ENCODE peak calls at places on chromosomes 4 and X, in ten cellular contexts. N, O, M, Q, Y, H, R, V, Z and E are unnamed samples.

GRCh38 chrX:41382699-41383645 is 49.0 kb downstream of the DDX3X start:
- DNase-seq in N (peak; percentile 25), O (no peak), M (peak; percentile 5), Q (no peak), Y (no peak), H (no peak), R (no peak), V (no peak), Z (peak; percentile 34), E (no peak)

GRCh38 chr4:14301993-14302392 is 674.5 kb upstream of the BOD1L1 start:
- DNase-seq in N (no peak), O (no peak), M (no peak), Q (no peak), Y (no peak), H (no peak), R (no peak), V (no peak), Z (no peak), E (no peak)

GRCh38 chr4:183164963-183165362 is 65.9 kb downstream of the WWC2 start:
- DNase-seq in N (no peak), O (no peak), M (no peak), Q (no peak), Y (no peak), H (no peak), R (no peak), V (no peak), Z (no peak), E (no peak)

GRCh38 chrX:14871767-14872166 is 1.1 kb downstream of the FANCB start:
- DNase-seq in N (no peak), O (no peak), M (peak; percentile 12), Q (no peak), Y (no peak), H (no peak), R (no peak), V (no peak), Z (no peak), E (no peak)

GRCh38 chr4:88242144-88242543 is 42.2 kb downstream of the PPM1K start:
- DNase-seq in N (no peak), O (no peak), M (no peak), Q (no peak), Y (no peak), H (no peak), R (no peak), V (no peak), Z (no peak), E (no peak)

GRCh38 chrX:155956099-155956498 is 41.4 kb upstream of the IL9R start:
- DNase-seq in N (no peak), O (no peak), M (no peak), Q (no peak), Y (no peak), H (no peak), R (no peak), V (no peak), Z (no peak), E (no peak)

GRCh38 chrX:21996872-21997271 is 35.3 kb upstream of the PHEX start:
- DNase-seq in N (no peak), O (no peak), M (peak; percentile 61), Q (peak; percentile 17), Y (no peak), H (no peak), R (no peak), V (no peak), Z (peak; percentile 84), E (no peak)

GRCh38 chr4:12203945-12204344 is 775.3 kb upstream of the HS3ST1 start:
- DNase-seq in N (no peak), O (no peak), M (no peak), Q (no peak), Y (no peak), H (no peak), R (no peak), V (no peak), Z (no peak), E (no peak)

GRCh38 chrX:132490086-132490419 is 1.2 kb upstream of the MBNL3 start:
- DNase-seq in N (peak; percentile 18), O (no peak), M (no peak), Q (no peak), Y (no peak), H (no peak), R (no peak), V (no peak), Z (no peak), E (no peak)

GRCh38 chrX:10173331-10173900 is 16.6 kb downstream of the CLCN4 start:
- DNase-seq in N (no peak), O (no peak), M (peak; percentile 11), Q (peak; percentile 62), Y (no peak), H (no peak), R (peak; percentile 35), V (peak; percentile 85), Z (peak; percentile 89), E (no peak)

GRCh38 chrX:108737754-108738153 is 1.4 kb upstream of the IRS4 start:
- DNase-seq in N (no peak), O (no peak), M (no peak), Q (no peak), Y (no peak), H (no peak), R (no peak), V (no peak), Z (no peak), E (no peak)

GRCh38 chrX:132710756-132711155 is 221.9 kb upstream of the MBNL3 start:
- DNase-seq in N (no peak), O (no peak), M (no peak), Q (no peak), Y (no peak), H (no peak), R (no peak), V (no peak), Z (no peak), E (no peak)

GRCh38 chr4:128684031-128684430 is 125.5 kb upstream of the JADE1 start:
- DNase-seq in N (no peak), O (no peak), M (no peak), Q (no peak), Y (no peak), H (no peak), R (no peak), V (no peak), Z (no peak), E (no peak)

GRCh38 chr4:135833529-135833928 is 1631.9 kb upstream of the PABPC4L start:
- DNase-seq in N (no peak), O (no peak), M (no peak), Q (no peak), Y (no peak), H (no peak), R (no peak), V (no peak), Z (no peak), E (no peak)

GRCh38 chr4:107691378-107691777 is 28.7 kb downstream of the PAPSS1 start:
- DNase-seq in N (no peak), O (no peak), M (no peak), Q (no peak), Y (no peak), H (no peak), R (peak; percentile 78), V (no peak), Z (no peak), E (no peak)

GRCh38 chr4:175891863-175892262 is 79.8 kb upstream of the GPM6A start:
- DNase-seq in N (no peak), O (no peak), M (peak; percentile 1), Q (no peak), Y (no peak), H (no peak), R (no peak), V (no peak), Z (peak; percentile 4), E (no peak)

GRCh38 chrX:154546354-154547244 is at the start of gene G6PD:
- DNase-seq in N (peak; percentile 83), O (peak; percentile 68), M (peak; percentile 93), Q (peak; percentile 51), Y (no peak), H (no peak), R (peak; percentile 80), V (no peak), Z (peak; percentile 35), E (no peak)
- TF ChIP-seq POLR2A in N (no peak), O (peak; percentile 46), M (peak; percentile 57), Q (peak; percentile 79), Y (peak; percentile 74), H (no peak), R (no peak), V (peak; percentile 33), Z (peak; percentile 65), E (no peak)

DNA sequence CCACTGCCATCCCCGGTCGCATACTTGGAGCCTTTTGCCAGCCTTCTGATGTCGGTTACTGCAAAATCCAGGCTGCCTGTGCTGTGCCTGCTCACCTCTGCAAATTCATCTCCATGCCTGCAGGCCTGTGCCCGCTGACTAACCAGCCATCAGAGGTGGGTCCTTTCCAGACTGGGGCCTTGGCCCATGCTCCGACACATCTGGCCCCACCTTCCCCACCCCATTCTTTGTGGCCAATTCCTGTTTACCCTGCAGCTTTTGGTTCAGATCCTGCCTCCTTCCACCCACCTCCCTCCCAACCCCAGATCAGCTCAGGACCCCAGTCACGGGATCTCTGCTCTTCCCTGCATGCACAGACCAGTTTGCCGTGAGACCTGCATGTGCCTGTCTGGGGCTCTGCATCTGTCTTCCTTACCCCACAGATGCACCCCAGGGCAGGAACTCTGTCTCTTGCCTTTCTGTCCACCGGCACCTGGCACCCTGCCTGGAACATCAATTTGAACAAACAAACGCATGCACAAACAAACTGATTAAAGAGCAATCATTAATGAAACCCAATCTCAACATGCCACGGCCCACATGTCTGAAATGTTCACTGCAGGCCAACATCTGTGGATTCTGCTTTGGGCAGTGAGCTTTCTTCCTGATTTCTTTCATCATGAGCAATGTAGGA is 112.8 kb upstream of the PSAPL1 start:
- DNase-seq in N (no peak), O (no peak), M (no peak), Q (no peak), Y (no peak), H (no peak), R (no peak), V (no peak), Z (peak; percentile 13), E (peak; percentile 89)
- TF ChIP-seq POLR2A in N (no peak), O (no peak), M (no peak), Q (no peak), Y (no peak), H (no peak), R (no peak), V (no peak), Z (no peak), E (no peak)

DNA sequence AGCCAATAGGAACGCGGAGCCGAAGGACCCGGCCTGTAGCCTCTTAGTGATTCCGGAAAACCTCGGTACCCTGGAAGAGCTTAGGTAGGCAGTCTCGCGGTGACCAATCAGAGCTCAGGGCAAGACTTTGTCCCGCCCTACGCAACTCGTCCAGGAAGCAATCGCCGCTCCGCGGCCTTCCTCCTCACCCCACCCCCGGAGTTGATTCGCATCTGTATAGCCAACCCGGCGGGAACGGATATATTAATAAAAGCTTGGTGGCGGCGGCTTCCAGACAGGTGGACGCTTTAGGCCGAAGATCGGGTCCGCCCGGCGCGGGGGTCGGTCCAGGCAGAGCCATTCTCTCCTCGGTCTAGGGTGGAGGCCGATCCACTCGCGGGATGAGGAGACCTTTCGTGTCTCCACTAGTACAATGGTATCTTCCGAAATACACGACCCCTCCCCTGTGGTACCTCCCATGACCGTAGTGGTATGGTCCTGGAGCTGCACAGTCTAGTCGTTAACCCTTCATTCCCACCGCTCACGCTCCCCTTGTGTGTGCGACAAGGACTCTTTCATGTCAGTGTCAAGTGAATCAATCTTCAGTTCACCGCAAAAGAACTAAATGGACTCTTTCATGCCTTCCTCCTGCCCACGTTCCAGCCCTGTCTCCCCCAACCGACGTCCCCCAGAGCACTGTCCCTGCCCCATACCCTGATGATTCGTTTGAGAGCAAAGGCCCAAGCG is 24.2 kb upstream of the GLOD5 start:
- DNase-seq in N (peak; percentile 91), O (peak; percentile 45), M (peak; percentile 94), Q (peak; percentile 95), Y (peak; percentile 86), H (peak; percentile 90), R (peak; percentile 89), V (peak; percentile 87), Z (peak; percentile 97), E (peak; percentile 94)
- TF ChIP-seq POLR2A in N (peak; percentile 71), O (no peak), M (peak; percentile 74), Q (peak; percentile 75), Y (peak; percentile 70), H (peak; percentile 36), R (no peak), V (peak; percentile 53), Z (peak; percentile 50), E (peak; percentile 40)

GRCh38 chr4:123235431-123235830 is 161.2 kb upstream of the SPRY1 start:
- DNase-seq in N (no peak), O (no peak), M (no peak), Q (no peak), Y (no peak), H (no peak), R (no peak), V (no peak), Z (peak; percentile 61), E (no peak)
- TF ChIP-seq POLR2A in N (no peak), O (no peak), M (no peak), Q (no peak), Y (no peak), H (no peak), R (no peak), V (no peak), Z (no peak), E (no peak)